ENCODE peak calls at places on chromosomes 5 and 9, in seven cellular contexts. M is HEK293T; F is left lobe of liver; U is HS-5; I is CD8-positive, alpha-beta T cell; X is AG09309; G is activated CD4-positive, alpha-beta T cell treated with anti-CD3 and anti-CD28 coated beads, Interleukin-2, amount 50 U/mL, for 1 hour. Y is an unnamed sample.

GRCh38 chr9:88587182-88587581 is 52.2 kb downstream of the NXNL2 start:
- DNase-seq in X (no peak), U (no peak), I (no peak), M (no peak), G (no peak), F (no peak), Y (no peak)

GRCh38 chr9:94097788-94098413 is 13.6 kb downstream of the PTPDC1 start:
- DNase-seq in X (peak), U (peak), M (no peak), F (no peak), I (no peak), G (no peak), Y (no peak)

GRCh38 chr5:136563489-136563888 is 198.1 kb upstream of the TRPC7 start:
- DNase-seq in X (no peak), F (no peak), G (no peak), I (no peak), U (no peak), M (no peak), Y (no peak)

GRCh38 chr5:52995095-52995494 is 5.9 kb downstream of the ITGA2 start:
- DNase-seq in I (no peak), G (no peak), U (no peak), F (no peak), M (no peak), X (no peak), Y (no peak)

GRCh38 chr5:31887556-31887955 is 248.6 kb downstream of the PDZD2 start:
- DNase-seq in I (no peak), G (no peak), F (no peak), U (no peak), X (no peak), M (no peak), Y (no peak)

GRCh38 chr5:88298425-88298824 is 29.8 kb upstream of the TMEM161B start:
- DNase-seq in F (no peak), I (no peak), M (no peak), U (peak), G (no peak), X (no peak), Y (no peak)

GRCh38 chr9:125996671-125997509 is 249.7 kb downstream of the PBX3 start:
- DNase-seq in F (no peak), G (no peak), I (no peak), X (no peak), M (no peak), U (no peak), Y (no peak)

GRCh38 chr9:86009133-86009532 is 68.2 kb downstream of the NAA35 start:
- DNase-seq in X (no peak), U (no peak), I (no peak), F (no peak), M (no peak), G (no peak), Y (no peak)

GRCh38 chr9:27835746-27836145 is 262.5 kb upstream of the C9orf72 start:
- DNase-seq in X (no peak), M (no peak), I (no peak), F (no peak), U (no peak), G (no peak), Y (no peak)

GRCh38 chr5:8840237-8840636 is 705.6 kb downstream of the SEMA5A start:
- DNase-seq in G (no peak), F (no peak), I (no peak), M (no peak), U (no peak), X (no peak), Y (no peak)

GRCh38 chr9:109861499-109861898 is 81.5 kb downstream of the PALM2AKAP2 start:
- DNase-seq in X (peak), M (no peak), U (no peak), I (no peak), F (no peak), G (no peak), Y (no peak)

Y was measured in effector CD4-positive, alpha-beta T cell.